ENCODE peak calls at places on chromosomes 13 and 19, in four cellular contexts. L is SK-N-SH, W is HepG2, K is K562. J is an unnamed sample.

GRCh38 chr13:113121183-113121927 is 1.2 kb upstream of the F10 start:
- DNase-seq in L (no peak), W (no peak), K (no peak), J (no peak)

GRCh38 chr19:13781547-13781946 is 7.3 kb downstream of the C19orf53 start:
- DNase-seq in L (peak; percentile 86), W (no peak), K (peak; percentile 77), J (no peak)

GRCh38 chr19:49954933-49955332 is 6.0 kb downstream of the SIGLEC11 start:
- DNase-seq in L (no peak), W (no peak), K (no peak), J (no peak)

GRCh38 chr19:49684251-49684982 is 5.0 kb upstream of the ADM5 start:
- DNase-seq in L (peak; percentile 68), W (no peak), K (no peak), J (no peak)

GRCh38 chr19:7869910-7870511 is 4.2 kb downstream of the PRR36 start:
- DNase-seq in L (peak; percentile 71), W (peak; percentile 87), K (peak; percentile 70), J (peak; percentile 85)

GRCh38 chr19:19527371-19527656 is 1.4 kb upstream of the YJEFN3 start:
- DNase-seq in L (no peak), W (no peak), K (no peak), J (no peak)

GRCh38 chr19:1819976-1820255 is 7.8 kb upstream of the ATP8B3 start:
- DNase-seq in L (no peak), W (no peak), K (no peak), J (no peak)

GRCh38 chr19:28350673-28351072 is 862.3 kb downstream of the UQCRFS1 start:
- DNase-seq in L (no peak), W (no peak), K (no peak), J (no peak)

GRCh38 chr19:10230904-10231623 is at the start of gene S1PR2:
- DNase-seq in L (peak; percentile 97), W (peak; percentile 36), K (peak; percentile 93), J (no peak)
- TF ChIP-seq YY1 in L (no peak), W (no peak), K (no peak), J (no peak)

DNA sequence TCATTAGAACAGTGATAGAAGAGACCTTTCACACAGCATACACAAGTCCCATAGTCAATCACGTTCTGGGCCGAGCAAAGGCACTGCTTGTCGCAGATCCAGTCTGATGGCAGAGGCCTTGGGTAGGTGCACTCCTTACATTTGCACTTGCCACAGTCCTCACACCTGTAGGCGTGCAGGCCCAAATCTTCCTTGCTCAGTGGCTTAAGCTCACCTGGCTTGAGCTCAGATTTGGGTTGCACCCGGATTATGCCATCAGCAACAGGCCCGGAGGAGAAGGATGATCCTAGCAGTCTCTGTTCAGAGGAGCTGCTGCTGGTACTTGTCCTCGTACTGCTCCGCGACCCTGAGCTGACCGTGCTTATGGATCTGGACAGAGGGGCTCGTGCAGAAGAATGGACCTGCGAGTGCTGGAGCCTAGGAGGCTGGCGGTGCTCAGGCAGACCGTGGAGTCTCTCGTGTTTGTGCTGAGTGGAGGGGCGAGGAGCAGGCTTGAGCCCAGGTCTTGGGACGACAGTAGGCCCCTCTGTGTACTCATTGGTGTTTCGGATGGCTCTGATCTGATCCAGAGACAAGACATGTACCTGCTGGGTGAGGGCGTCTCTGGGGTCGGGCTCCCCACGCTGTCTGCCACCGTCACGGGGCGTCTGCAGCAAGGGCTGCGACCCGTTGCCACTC is 3.8 kb downstream of the SPRY2 start:
- DNase-seq in L (peak; percentile 31), W (no peak), K (no peak), J (no peak)
- TF ChIP-seq TAF1 in L (no peak), W (no peak), K (no peak), J (no peak)

DNA sequence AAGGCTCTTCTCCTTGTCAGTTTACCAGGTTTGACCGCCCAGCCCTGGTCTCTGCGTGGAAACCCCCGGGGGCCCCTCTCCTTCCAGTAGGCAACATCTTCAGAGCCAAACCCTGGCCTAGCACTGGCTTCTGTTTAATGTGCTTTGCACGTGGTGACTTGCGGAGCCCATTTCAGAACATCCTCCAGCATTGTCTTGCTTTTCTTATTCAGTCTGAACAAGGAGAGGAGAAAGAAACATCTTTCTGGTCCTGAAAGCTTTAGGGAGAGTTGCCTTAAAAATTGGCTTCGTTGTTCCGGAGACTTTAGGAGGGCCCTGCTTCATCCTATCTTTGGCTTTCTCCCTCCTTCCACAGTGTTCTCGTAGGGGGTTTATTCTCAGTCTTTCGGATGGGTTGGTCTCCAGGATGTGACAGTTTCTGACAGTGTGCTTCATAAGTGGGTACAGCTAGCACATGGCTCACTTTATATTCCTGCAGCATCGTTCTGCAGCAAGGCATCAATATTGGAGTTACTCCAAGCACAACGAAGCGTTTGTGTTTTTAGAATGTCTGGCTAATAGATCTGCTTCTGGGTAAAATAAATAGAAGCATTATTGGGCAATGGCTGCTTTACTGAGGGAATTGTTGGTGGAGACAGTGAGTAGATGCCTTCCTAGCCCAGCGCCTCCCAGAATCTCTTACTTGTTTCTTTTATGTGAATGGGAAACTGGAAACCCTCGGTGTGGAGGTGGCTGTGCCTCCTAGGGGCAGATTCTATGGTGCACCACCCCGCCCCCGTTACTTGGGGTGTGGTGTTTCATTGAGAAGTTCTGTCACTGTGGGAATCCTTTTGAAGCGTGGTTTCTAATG is 1.8 kb downstream of the FARP1 start:
- DNase-seq in L (peak; percentile 34), W (peak; percentile 86), K (no peak), J (no peak)
- TF ChIP-seq YY1 in L (no peak), W (peak; percentile 19), K (no peak), J (no peak)

GRCh38 chr19:43694553-43694952 is 21.3 kb upstream of the IRGC start:
- DNase-seq in L (no peak), W (no peak), K (no peak), J (no peak)

GRCh38 chr19:43695985-43696729 is 19.7 kb upstream of the IRGC start:
- DNase-seq in L (no peak), W (no peak), K (no peak), J (no peak)

GRCh38 chr19:43700368-43701015 is 15.4 kb upstream of the IRGC start:
- DNase-seq in L (no peak), W (no peak), K (no peak), J (no peak)

GRCh38 chr19:43699506-43700367 is 16.1 kb upstream of the IRGC start:
- DNase-seq in L (peak; percentile 63), W (no peak), K (no peak), J (peak; percentile 78)

GRCh38 chr19:43697295-43697694 is 18.6 kb upstream of the IRGC start:
- DNase-seq in L (no peak), W (no peak), K (no peak), J (no peak)
- TF ChIP-seq TAF1 in L (no peak), W (no peak), K (no peak), J (no peak)

GRCh38 chr13:50079278-50080157 is 64.3 kb downstream of the KCNRG start:
- DNase-seq in L (no peak), W (no peak), K (no peak), J (no peak)
- TF ChIP-seq YY1 in L (no peak), W (no peak), K (no peak), J (no peak)

J was measured in H1.